ENCODE peak calls at places on chromosomes 4 and X, in six cellular contexts. C, Y, W, S, R and P are unnamed samples.

GRCh38 chr4:108094131-108094530 is 74.6 kb downstream of the LEF1 start:
- ATAC-seq in C (no peak), Y (no peak), W (no peak), S (no peak), R (no peak), P (no peak)

GRCh38 chr4:25981749-25982148 is 67.7 kb downstream of the SMIM20 start:
- ATAC-seq in C (no peak), Y (no peak), W (no peak), S (no peak), R (no peak), P (no peak)

GRCh38 chrX:101078716-101079115 is at the start of gene TMEM35A:
- ATAC-seq in C (peak; percentile 45), Y (no peak), W (no peak), S (peak; percentile 38), R (peak; percentile 65), P (peak; percentile 71)

GRCh38 chr4:151529187-151529586 is 120.2 kb downstream of the FHIP1A start:
- ATAC-seq in C (no peak), Y (no peak), W (no peak), S (no peak), R (no peak), P (no peak)

GRCh38 chrX:12894074-12894691 is 12.2 kb upstream of the TLR8 start:
- ATAC-seq in C (peak; percentile 61), Y (peak; percentile 73), W (no peak), S (peak; percentile 64), R (peak; percentile 80), P (peak; percentile 48)

GRCh38 chr4:60863442-60863841 is 336.7 kb upstream of the ADGRL3 start:
- ATAC-seq in C (no peak), Y (no peak), W (no peak), S (no peak), R (no peak), P (no peak)

GRCh38 chr4:122156819-122157218 is 4.7 kb downstream of the BLTP1 start:
- ATAC-seq in C (peak; percentile 12), Y (no peak), W (no peak), S (no peak), R (no peak), P (no peak)

GRCh38 chr4:171846232-171846631 is 33.0 kb downstream of the GALNTL6 start:
- ATAC-seq in C (peak; percentile 89), Y (peak; percentile 86), W (no peak), S (peak; percentile 83), R (peak; percentile 65), P (no peak)

GRCh38 chr4:56467284-56468096 is at the start of gene SRP72:
- ATAC-seq in C (peak; percentile 95), Y (peak; percentile 85), W (peak; percentile 98), S (peak; percentile 91), R (peak; percentile 89), P (peak; percentile 96)
- TF ChIP-seq POLR2A in C (peak; percentile 96), Y (peak; percentile 65), W (peak; percentile 74), S (peak; percentile 88), R (peak; percentile 96), P (no peak)

DNA sequence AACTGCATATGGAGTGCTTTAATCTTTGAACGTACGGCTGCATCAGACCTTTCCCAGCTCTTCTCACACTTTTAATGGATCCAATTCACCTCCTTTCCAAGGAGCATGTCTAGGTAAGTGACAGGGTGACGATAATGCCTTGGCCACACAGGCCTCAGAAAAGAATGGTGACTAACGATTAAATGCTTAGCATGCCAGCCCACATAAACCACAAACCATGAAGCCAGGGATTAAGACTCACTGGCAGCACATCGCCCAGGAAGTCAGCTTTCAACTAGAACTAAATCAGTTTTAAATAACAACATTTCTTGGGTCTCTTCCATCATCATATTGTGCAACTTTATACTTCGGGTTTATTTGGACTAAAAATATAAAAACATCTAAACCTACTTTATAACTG is 28.7 kb downstream of the INPP4B start:
- ATAC-seq in C (no peak), Y (peak; percentile 93), W (no peak), S (no peak), R (no peak), P (peak; percentile 52)
- H3K27ac ChIP-seq in C (no peak overlapping the region), Y (peak overlapping the region; percentile 93), W (no peak overlapping the region), S (no peak overlapping the region), R (no peak overlapping the region), P (peak overlapping the region; percentile 64)

DNA sequence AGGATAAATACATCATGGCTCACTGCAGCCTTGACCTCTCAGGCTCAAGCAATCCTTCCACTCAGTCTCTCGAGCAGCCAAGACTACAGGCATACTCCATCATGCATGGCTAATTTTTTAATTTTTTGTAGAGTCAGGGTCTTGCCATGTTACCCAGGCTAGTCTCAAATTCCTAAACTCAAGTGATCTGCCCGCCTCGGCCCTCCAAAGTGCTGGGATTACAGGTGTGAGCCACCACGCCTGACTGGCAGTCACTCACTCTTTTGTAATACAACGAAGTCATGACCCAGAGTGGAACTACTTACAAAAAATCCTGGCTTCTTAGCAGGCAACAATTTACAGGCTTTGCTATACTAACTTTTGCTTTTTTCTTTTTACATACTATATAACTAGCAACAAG is 100.7 kb upstream of the MAP3K15 start:
- ATAC-seq in C (no peak), Y (no peak), W (no peak), S (no peak), R (no peak), P (no peak)
- TF ChIP-seq POLR2AphosphoS5 in C (no peak), Y (no peak), W (no peak), S (no peak), R (no peak), P (no peak)

GRCh38 chr4:1082215-1083182 is 30.9 kb downstream of the RNF212 start:
- ATAC-seq in C (peak; percentile 48), Y (peak; percentile 51), W (peak; percentile 94), S (peak; percentile 63), R (no peak), P (peak; percentile 73)
- TF ChIP-seq POLR2A in C (no peak), Y (no peak), W (no peak), S (no peak), R (no peak), P (no peak)

GRCh38 chr4:88696620-88697019 is 1.0 kb downstream of the NAP1L5 start:
- ATAC-seq in C (no peak), Y (no peak), W (no peak), S (no peak), R (no peak), P (peak; percentile 35)

GRCh38 chr4:88698539-88698938 is 910 bp upstream of the NAP1L5 start:
- ATAC-seq in C (no peak), Y (no peak), W (no peak), S (no peak), R (peak; percentile 36), P (no peak)

GRCh38 chr4:88697588-88698329 is at the start of gene NAP1L5:
- ATAC-seq in C (peak; percentile 95), Y (peak; percentile 90), W (peak; percentile 80), S (peak; percentile 92), R (peak; percentile 90), P (peak; percentile 90)

GRCh38 chr4:88693792-88694191 is 3.8 kb downstream of the NAP1L5 start:
- ATAC-seq in C (no peak), Y (no peak), W (no peak), S (no peak), R (no peak), P (no peak)

DNA sequence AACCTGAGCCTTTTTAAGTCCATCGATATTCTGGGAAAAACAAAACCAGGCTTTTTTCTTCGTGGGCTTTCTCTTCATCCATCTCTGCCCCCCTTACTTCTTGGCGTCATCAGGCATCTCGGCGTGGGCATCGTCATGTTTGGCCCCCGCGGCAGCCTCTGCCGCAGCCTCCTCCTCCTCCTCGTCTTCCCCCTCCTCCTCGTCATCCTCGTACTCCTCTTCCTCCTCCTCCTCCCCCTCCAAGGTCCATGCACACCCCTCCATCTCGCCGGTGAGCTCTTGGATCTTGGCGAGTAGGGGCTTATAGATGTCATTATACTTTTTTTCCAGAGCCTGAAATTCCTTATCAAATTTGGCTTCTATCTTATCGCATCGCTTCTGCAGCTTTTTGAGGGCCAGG is 516 bp downstream of the NAP1L5 start:
- ATAC-seq in C (peak; percentile 44), Y (peak; percentile 19), W (no peak), S (no peak), R (no peak), P (peak; percentile 55)
- H3K27ac ChIP-seq in C (peak overlapping the region; percentile 33), Y (no peak overlapping the region), W (peak overlapping the region; percentile 66), S (no peak overlapping the region), R (peak overlapping the region; percentile 40), P (peak overlapping the region; percentile 78)

GRCh38 chr4:13298655-13299054 is 185.5 kb downstream of the RAB28 start:
- ATAC-seq in C (no peak), Y (no peak), W (no peak), S (peak; percentile 64), R (no peak), P (peak; percentile 46)
- TF ChIP-seq POLR2AphosphoS5 in C (no peak), Y (no peak), W (no peak), S (no peak), R (no peak), P (peak; percentile 11)

GRCh38 chr4:83268491-83268890 is 16.1 kb downstream of the COQ2 start:
- ATAC-seq in C (no peak), Y (no peak), W (no peak), S (no peak), R (no peak), P (no peak)
- TF ChIP-seq POLR2A in C (no peak), Y (no peak), W (no peak), S (no peak), R (no peak), P (no peak)

GRCh38 chrX:41108007-41108683 is 22.9 kb downstream of the USP9X start:
- ATAC-seq in C (no peak), Y (no peak), W (no peak), S (no peak), R (peak; percentile 38), P (no peak)
- H3K27ac ChIP-seq in C (no peak overlapping the region), Y (no peak overlapping the region), W (no peak overlapping the region), S (no peak overlapping the region), R (no peak overlapping the region), P (no peak overlapping the region)

GRCh38 chrX:124863303-124863702 is 456.4 kb upstream of the TEX13C start:
- ATAC-seq in C (peak; percentile 59), Y (no peak), W (no peak), S (peak; percentile 56), R (peak; percentile 82), P (no peak)
- TF ChIP-seq POLR2AphosphoS5 in C (no peak), Y (no peak), W (no peak), S (no peak), R (no peak), P (no peak)